ENCODE peak calls at places on chromosome 3, in eight cellular contexts. M is iris pigment epithelial cell; Q is pulmonary artery endothelial cell; W is esophagus muscularis mucosa; I is activated T-cell treated with anti-CD3 and anti-CD28 coated beads, Interleukin-2, amount 50 U/mL, for 48 hours; U is CD4-positive, alpha-beta T cell; Y is cardiac muscle cell; H is AML-193. R is an unnamed sample.

GRCh38 chr3:134449951-134450350 is 35.8 kb downstream of the ANAPC13 start:
- DNase-seq in M (no peak), Q (no peak), W (no peak), I (no peak), U (no peak), Y (no peak), H (no peak), R (no peak)

GRCh38 chr3:58725326-58725853 is 58.8 kb upstream of the FAM3D start:
- DNase-seq in M (no peak), Q (no peak), W (no peak), I (no peak), U (no peak), Y (no peak), H (no peak), R (no peak)

GRCh38 chr3:29430558-29430971 is 149.7 kb downstream of the RBMS3 start:
- DNase-seq in M (peak), Q (no peak), W (no peak), I (no peak), U (no peak), Y (no peak), H (no peak), R (no peak)

GRCh38 chr3:101898752-101899169 is 49.4 kb downstream of the NFKBIZ start:
- DNase-seq in M (no peak), Q (no peak), W (no peak), I (no peak), U (no peak), Y (no peak), H (peak), R (peak)

GRCh38 chr3:182248349-182248880 is 536.7 kb downstream of the SOX2 start:
- DNase-seq in M (no peak), Q (no peak), W (no peak), I (no peak), U (no peak), Y (no peak), H (peak), R (no peak)

GRCh38 chr3:21835266-21835665 is 84.3 kb upstream of the ZNF385D start:
- DNase-seq in M (peak), Q (no peak), W (no peak), I (no peak), U (no peak), Y (no peak), H (no peak), R (no peak)

GRCh38 chr3:66490984-66491383 is 9.8 kb downstream of the LRIG1 start:
- DNase-seq in M (peak), Q (no peak), W (no peak), I (no peak), U (no peak), Y (no peak), H (no peak), R (no peak)

GRCh38 chr3:72977060-72977459 is 19.6 kb upstream of the PPP4R2 start:
- DNase-seq in M (peak), Q (no peak), W (no peak), I (no peak), U (no peak), Y (no peak), H (peak), R (no peak)

GRCh38 chr3:79258479-79258878 is 509.3 kb downstream of the ROBO1 start:
- DNase-seq in M (peak), Q (no peak), W (no peak), I (no peak), U (no peak), Y (no peak), H (no peak), R (no peak)

R was measured in substantia nigra.